ENCODE peak calls at places on chromosomes 12 and 14, in nine cellular contexts. A, T, Z, D, I, W, N, S and V are unnamed samples.

GRCh38 chr14:20631023-20631820 is 10.3 kb downstream of the OR6S1 start:
- DNase-seq in N (peak), D (peak), I (peak), W (no peak), Z (no peak), S (no peak), T (peak), A (no peak), V (peak)

GRCh38 chr12:108568653-108569154 is 6.3 kb downstream of the ISCU start:
- DNase-seq in I (no peak), N (no peak), A (no peak), D (peak), T (peak), S (peak), Z (no peak), W (no peak), V (no peak)

GRCh38 chr12:52007158-52007921 is 594 bp downstream of the TAMALIN start:
- DNase-seq in D (peak), I (no peak), N (no peak), A (no peak), T (peak), Z (no peak), S (peak), W (no peak), V (peak)

GRCh38 chr14:104554608-104555401 is 24.8 kb upstream of the C14orf180 start:
- DNase-seq in D (no peak), T (peak), I (no peak), Z (no peak), N (no peak), S (no peak), A (no peak), W (peak), V (no peak)

GRCh38 chr12:56299308-56299852 is 750 bp downstream of the CS start:
- DNase-seq in A (no peak), D (no peak), W (no peak), T (peak), S (no peak), Z (no peak), N (no peak), I (peak), V (peak)

GRCh38 chr12:51442324-51442723 is 17.7 kb downstream of the SLC4A8 start:
- DNase-seq in D (peak), I (no peak), T (no peak), N (peak), Z (no peak), S (no peak), W (no peak), A (no peak), V (no peak)

GRCh38 chr14:24741871-24742270 is 107.9 kb upstream of the GZMB start:
- DNase-seq in D (peak), T (no peak), W (no peak), N (no peak), A (no peak), I (peak), S (no peak), Z (no peak), V (no peak)

GRCh38 chr12:124031058-124031457 is 58.0 kb downstream of the ZNF664 start:
- DNase-seq in W (no peak), I (no peak), N (no peak), D (no peak), S (no peak), T (no peak), A (no peak), Z (no peak), V (no peak)

GRCh38 chr12:130791699-130792098 is 47.4 kb downstream of the STX2 start:
- DNase-seq in W (no peak), D (no peak), S (no peak), Z (no peak), T (no peak), I (no peak), N (no peak), A (no peak), V (no peak)

GRCh38 chr14:94028450-94028826 is 2.3 kb downstream of the OTUB2 start:
- DNase-seq in I (peak), T (no peak), Z (no peak), W (no peak), N (no peak), D (no peak), A (no peak), S (no peak), V (no peak)

GRCh38 chr12:20269352-20270067 is 98.8 kb upstream of the PDE3A start:
- DNase-seq in W (peak), I (no peak), N (no peak), Z (no peak), A (no peak), S (no peak), D (no peak), T (no peak), V (no peak)

GRCh38 chr12:14768823-14769405 is 34.4 kb downstream of the WBP11 start:
- DNase-seq in D (peak), N (no peak), Z (no peak), A (no peak), W (no peak), T (peak), S (peak), I (peak), V (peak)

GRCh38 chr14:50758279-50758678 is 72.7 kb downstream of the NIN start:
- DNase-seq in A (no peak), N (no peak), Z (no peak), I (no peak), T (no peak), S (no peak), D (no peak), W (no peak), V (peak)

GRCh38 chr12:25859976-25860375 is 98.5 kb upstream of the RASSF8 start:
- DNase-seq in A (no peak), Z (no peak), T (no peak), D (no peak), S (no peak), N (no peak), W (no peak), I (no peak), V (no peak)

GRCh38 chr12:108833757-108834472 is 23.5 kb downstream of the SSH1 start:
- DNase-seq in S (no peak), T (no peak), W (no peak), I (no peak), D (peak), N (peak), A (no peak), Z (no peak), V (no peak)

GRCh38 chr12:127548123-127548553 is 718.8 kb upstream of the TMEM132C start:
- DNase-seq in N (no peak), T (no peak), S (no peak), A (no peak), D (peak), Z (no peak), I (peak), W (no peak), V (no peak)

GRCh38 chr12:33439587-33440011 is at the start of gene SYT10:
- DNase-seq in A (no peak), D (no peak), S (no peak), I (peak), Z (no peak), N (no peak), W (peak), T (no peak), V (peak)

GRCh38 chr14:68552597-68552996 is 240.3 kb downstream of the ZFP36L1 start:
- DNase-seq in W (no peak), D (peak), Z (no peak), T (no peak), I (peak), A (no peak), S (no peak), N (no peak), V (peak)

GRCh38 chr14:83838221-83838620 is 1691.7 kb upstream of the FLRT2 start:
- DNase-seq in W (no peak), A (no peak), Z (no peak), N (no peak), T (no peak), S (no peak), I (no peak), D (peak), V (no peak)

GRCh38 chr12:12899530-12900380 is 8.4 kb downstream of the GPRC5A start:
- DNase-seq in Z (no peak), I (peak), N (no peak), W (no peak), A (no peak), T (no peak), S (no peak), D (peak), V (no peak)

GRCh38 chr12:72547593-72547992 is 275.4 kb downstream of the TRHDE start:
- DNase-seq in Z (no peak), W (no peak), A (no peak), S (no peak), I (peak), D (peak), N (no peak), T (no peak), V (no peak)

GRCh38 chr12:126784328-126784921 is 1482.5 kb upstream of the TMEM132C start:
- DNase-seq in T (no peak), I (peak), W (peak), S (no peak), D (peak), A (no peak), Z (no peak), N (no peak), V (peak)

GRCh38 chr14:74582910-74583581 is 29.0 kb downstream of the LTBP2 start:
- DNase-seq in S (no peak), W (no peak), T (no peak), N (no peak), D (peak), A (no peak), Z (no peak), I (no peak), V (peak)

GRCh38 chr12:116919247-116919671 is 8.5 kb downstream of the FBXW8 start:
- DNase-seq in Z (no peak), S (no peak), A (no peak), I (no peak), N (no peak), T (no peak), D (no peak), W (no peak), V (no peak)

GRCh38 chr12:27274706-27275105 is 30.6 kb downstream of the STK38L start:
- DNase-seq in A (no peak), T (no peak), D (no peak), N (no peak), Z (no peak), S (no peak), I (no peak), W (no peak), V (no peak)

GRCh38 chr14:87443787-87444186 is 549.2 kb downstream of the GALC start:
- DNase-seq in A (no peak), Z (no peak), N (no peak), D (no peak), S (no peak), W (no peak), I (no peak), T (no peak), V (no peak)

GRCh38 chr14:68547305-68548193 is 245.3 kb downstream of the ZFP36L1 start:
- DNase-seq in S (no peak), A (no peak), N (no peak), W (no peak), D (peak), T (no peak), I (peak), Z (no peak), V (no peak)

GRCh38 chr12:87509233-87509820 is 519.9 kb downstream of the C12orf50 start:
- DNase-seq in W (peak), S (no peak), Z (no peak), I (peak), D (peak), A (no peak), T (no peak), N (no peak), V (no peak)

GRCh38 chr14:64817631-64818030 is 62.1 kb downstream of the SPTB start:
- DNase-seq in I (peak), A (no peak), N (no peak), T (no peak), Z (no peak), D (no peak), S (no peak), W (no peak), V (no peak)

GRCh38 chr12:29731556-29731955 is 52.2 kb downstream of the TMTC1 start:
- DNase-seq in W (no peak), S (no peak), D (no peak), Z (no peak), T (no peak), N (no peak), A (no peak), I (no peak), V (no peak)

GRCh38 chr12:1946311-1946710 is 27.9 kb upstream of the CACNA2D4 start:
- DNase-seq in T (no peak), Z (no peak), W (no peak), A (no peak), I (no peak), S (no peak), N (no peak), D (no peak), V (no peak)

GRCh38 chr12:522692-523378 is 63.1 kb downstream of the B4GALNT3 start:
- DNase-seq in T (no peak), Z (no peak), W (peak), A (no peak), D (no peak), S (no peak), I (no peak), N (no peak), V (no peak)

GRCh38 chr12:1001507-1001906 is 10.5 kb downstream of the ERC1 start:
- DNase-seq in A (no peak), T (no peak), D (no peak), W (no peak), Z (no peak), N (no peak), I (no peak), S (no peak), V (no peak)

GRCh38 chr12:3041558-3042164 is 35.5 kb upstream of the TSPAN9 start:
- DNase-seq in T (peak), D (peak), S (peak), I (peak), A (no peak), Z (peak), W (peak), N (peak), V (peak)

GRCh38 chr12:24111101-24111500 is 161.6 kb upstream of the SOX5 start:
- DNase-seq in W (no peak), A (no peak), I (peak), S (no peak), N (no peak), D (peak), T (no peak), Z (no peak), V (no peak)